ENCODE peak calls at places on chromosomes 13 and 19, in nine cellular contexts. Y is left lung, H is fibroblast of mammary gland, X is breast epithelium, N is astrocyte of the spinal cord, O is mucosa of descending colon, E is tibial nerve, G is AG04449, Q is heart right ventricle. B is an unnamed sample.
A peak's percentile ranks its signal among the peaks of the same experiment; 100 is the strongest.

GRCh38 chr13:49569993-49570689 is 15.2 kb downstream of the RCBTB1 start:
- DNase-seq in Y (no peak), H (no peak), Q (no peak), O (no peak), X (no peak), G (no peak), E (no peak), N (no peak), B (peak; percentile 41)

GRCh38 chr13:36919833-36920611 is at the start of gene SMAD9:
- DNase-seq in H (peak; percentile 63), Y (peak; percentile 67), O (peak; percentile 71), G (no peak), N (peak; percentile 62), E (peak; percentile 71), Q (peak; percentile 76), X (peak; percentile 61), B (no peak)

GRCh38 chr13:76937416-76937815 is 10.9 kb upstream of the ACOD1 start:
- DNase-seq in G (peak; percentile 85), X (no peak), E (no peak), O (no peak), N (peak; percentile 96), Q (no peak), H (peak; percentile 98), Y (no peak), B (no peak)

GRCh38 chr19:47518139-47518538 is 3.3 kb upstream of the NAPA start:
- DNase-seq in E (no peak), Q (no peak), X (no peak), N (peak; percentile 14), Y (no peak), H (no peak), O (no peak), G (no peak), B (peak; percentile 77)

GRCh38 chr13:103184413-103184812 is 118.2 kb upstream of the SLC10A2 start:
- DNase-seq in X (no peak), H (no peak), G (no peak), E (no peak), Y (no peak), Q (no peak), O (no peak), N (no peak), B (peak; percentile 39)

GRCh38 chr13:101570410-101570809 is 117.9 kb downstream of the ITGBL1 start:
- DNase-seq in H (no peak), X (no peak), O (no peak), Y (no peak), G (no peak), Q (no peak), N (no peak), E (no peak), B (no peak)

GRCh38 chr19:13619203-13619632 is 112.9 kb upstream of the CACNA1A start:
- DNase-seq in N (no peak), X (no peak), E (no peak), H (peak; percentile 83), G (peak; percentile 34), O (no peak), Y (no peak), Q (no peak), B (no peak)

GRCh38 chr13:114115191-114115671 is 17.2 kb downstream of the RASA3 start:
- DNase-seq in H (peak; percentile 90), N (peak; percentile 76), O (peak; percentile 86), E (no peak), G (no peak), Y (peak; percentile 79), Q (no peak), X (peak; percentile 48), B (no peak)

GRCh38 chr19:6819323-6819722 is 46.8 kb downstream of the VAV1 start:
- DNase-seq in H (no peak), Y (no peak), G (no peak), N (no peak), Q (no peak), X (no peak), E (no peak), O (no peak), B (no peak)

GRCh38 chr19:6821639-6822310 is 49.3 kb downstream of the VAV1 start:
- DNase-seq in X (peak; percentile 39), O (no peak), Q (no peak), E (no peak), H (no peak), N (no peak), Y (no peak), G (no peak), B (no peak)

GRCh38 chr19:6822311-6822670 is 49.8 kb downstream of the VAV1 start:
- DNase-seq in Q (no peak), E (no peak), N (no peak), H (no peak), G (no peak), O (no peak), X (peak; percentile 25), Y (no peak), B (no peak)

GRCh38 chr19:6817179-6817578 is 44.7 kb downstream of the VAV1 start:
- DNase-seq in N (no peak), H (no peak), G (no peak), E (no peak), Y (no peak), Q (no peak), X (no peak), O (no peak), B (no peak)

DNA sequence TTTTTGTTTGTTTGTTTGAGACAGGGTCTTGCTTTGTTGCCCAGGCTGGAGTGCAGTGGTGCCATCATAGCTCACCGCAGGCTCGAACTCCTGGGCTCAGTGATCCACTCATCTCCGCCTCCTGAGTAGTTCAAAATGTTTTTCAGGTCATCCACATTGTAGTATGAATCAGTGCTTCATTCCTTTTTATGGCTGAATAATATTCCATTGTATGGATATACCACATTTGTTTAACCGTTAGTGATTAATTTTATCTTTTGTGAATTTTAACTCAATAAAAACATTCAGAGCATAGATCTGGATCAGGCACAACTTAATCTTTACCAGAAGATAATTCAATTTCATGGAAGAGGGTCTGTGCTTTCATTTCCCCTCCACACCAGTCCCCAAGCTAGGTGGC is 47.7 kb downstream of the VAV1 start:
- DNase-seq in X (no peak), Y (no peak), E (no peak), H (no peak), Q (no peak), G (no peak), N (no peak), O (no peak), B (no peak)
- TF ChIP-seq CTCF in X (no peak), Y (no peak), E (no peak), H (no peak), Q (no peak), G (no peak), N (no peak), O (no peak), B (no peak)

DNA sequence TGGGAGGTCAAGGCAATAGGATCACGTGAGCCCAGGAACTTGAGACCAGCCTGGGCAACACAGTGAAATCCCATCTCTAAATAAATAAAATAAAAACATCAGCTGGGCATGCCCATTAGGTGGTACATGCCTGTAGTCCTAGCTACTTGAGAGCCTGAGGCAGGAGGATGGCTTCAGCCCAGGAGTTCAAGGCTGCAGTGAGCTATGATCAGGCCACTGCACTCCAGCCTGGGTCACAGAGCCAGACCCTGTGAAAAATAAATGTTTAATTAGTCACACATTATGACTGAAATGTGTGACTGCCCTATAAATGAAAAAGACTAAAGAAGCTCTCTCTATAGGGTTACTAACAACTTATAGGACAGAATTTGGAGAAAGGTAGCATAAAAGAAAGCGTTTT is 37.7 kb downstream of the USP12 start:
- DNase-seq in O (no peak), E (no peak), H (no peak), Y (no peak), Q (no peak), X (no peak), G (no peak), N (no peak), B (no peak)
- H3K4me3 ChIP-seq in O (no peak overlapping the region), E (no peak overlapping the region), H (no peak overlapping the region), Y (no peak overlapping the region), Q (no peak overlapping the region), X (no peak overlapping the region), G (no peak overlapping the region), N (no peak overlapping the region), B (no peak overlapping the region)

GRCh38 chr19:2231621-2232221 is 4.4 kb downstream of the PLEKHJ1 start:
- DNase-seq in E (no peak), Y (no peak), H (no peak), Q (no peak), O (no peak), G (no peak), N (no peak), X (no peak), B (no peak)

GRCh38 chr19:2230807-2231533 is 5.2 kb downstream of the PLEKHJ1 start:
- DNase-seq in G (no peak), Q (no peak), O (no peak), E (no peak), H (no peak), X (no peak), Y (no peak), N (no peak), B (no peak)

GRCh38 chr19:2233601-2234280 is 2.4 kb downstream of the PLEKHJ1 start:
- DNase-seq in Y (no peak), Q (no peak), X (no peak), E (no peak), N (no peak), O (no peak), G (no peak), H (no peak), B (no peak)

GRCh38 chr19:2230029-2230531 is 6.0 kb downstream of the PLEKHJ1 start:
- DNase-seq in X (no peak), E (no peak), O (no peak), Y (no peak), H (no peak), N (no peak), Q (no peak), G (no peak), B (no peak)

GRCh38 chr19:2232286-2233151 is 3.6 kb downstream of the PLEKHJ1 start:
- DNase-seq in N (no peak), Y (no peak), E (no peak), Q (no peak), X (no peak), H (no peak), G (no peak), O (no peak), B (no peak)
- TF ChIP-seq CTCF in N (no peak), Y (no peak), E (no peak), Q (no peak), X (no peak), H (no peak), G (no peak), O (no peak), B (no peak)

GRCh38 chr19:18910010-18910409 is 9.2 kb downstream of the COPE start:
- DNase-seq in O (no peak), E (no peak), Q (no peak), Y (no peak), X (no peak), H (no peak), G (no peak), N (no peak), B (no peak)

GRCh38 chr19:18915639-18916038 is 3.5 kb downstream of the COPE start:
- DNase-seq in E (no peak), O (no peak), G (no peak), N (peak; percentile 18), H (peak; percentile 54), X (no peak), Y (no peak), Q (no peak), B (no peak)

GRCh38 chr19:18910801-18911436 is 8.3 kb downstream of the COPE start:
- DNase-seq in E (no peak), H (no peak), N (no peak), Q (no peak), X (no peak), G (no peak), O (no peak), Y (no peak), B (no peak)

GRCh38 chr19:18912933-18913332 is 6.3 kb downstream of the COPE start:
- DNase-seq in X (no peak), Q (no peak), Y (no peak), G (no peak), N (no peak), O (no peak), E (no peak), H (no peak), B (no peak)

GRCh38 chr19:18913466-18913865 is 5.7 kb downstream of the COPE start:
- DNase-seq in E (no peak), X (no peak), Q (no peak), N (no peak), Y (no peak), G (no peak), H (no peak), O (no peak), B (no peak)
- H3K4me3 ChIP-seq in E (no peak overlapping the region), X (no peak overlapping the region), Q (no peak overlapping the region), N (no peak overlapping the region), Y (no peak overlapping the region), G (no peak overlapping the region), H (no peak overlapping the region), O (no peak overlapping the region), B (no peak overlapping the region)

B was measured in GM06990.